ENCODE peak calls at places on chromosomes 7 and 10, in seven cellular contexts. D is AG10803; Y is ovary; O is lower leg skin; N is fibroblast of mammary gland; X is CD8-positive, alpha-beta T cell; W is tibial artery. G is an unnamed sample.

GRCh38 chr7:115561341-115562110 is 469.0 kb downstream of the TFEC start:
- DNase-seq in O (no peak), W (no peak), N (peak), Y (no peak), D (peak), X (no peak), G (peak)

GRCh38 chr10:96700477-96701099 is 19.7 kb downstream of the PIK3AP1 start:
- DNase-seq in X (peak), O (no peak), D (no peak), W (no peak), Y (no peak), N (no peak), G (no peak)

GRCh38 chr10:70355234-70356021 is 27.0 kb downstream of the LRRC20 start:
- DNase-seq in D (no peak), X (no peak), W (no peak), Y (no peak), O (no peak), N (no peak), G (no peak)

GRCh38 chr10:78812571-78813318 is 256.0 kb upstream of the ZMIZ1 start:
- DNase-seq in Y (no peak), X (no peak), W (no peak), O (no peak), N (no peak), D (no peak), G (no peak)

GRCh38 chr10:116271593-116272496 is 1.2 kb downstream of the GFRA1 start:
- DNase-seq in X (no peak), W (no peak), D (no peak), N (no peak), Y (peak), O (no peak), G (no peak)

GRCh38 chr7:29798422-29798821 is 7.9 kb upstream of the WIPF3 start:
- DNase-seq in W (no peak), D (no peak), N (no peak), O (no peak), X (no peak), Y (no peak), G (no peak)

GRCh38 chr7:103150192-103150591 is 1.3 kb upstream of the NAPEPLD start:
- DNase-seq in X (no peak), Y (no peak), N (no peak), W (no peak), O (no peak), D (no peak), G (no peak)

GRCh38 chr7:131581241-131582157 is 25.1 kb upstream of the PODXL start:
- DNase-seq in O (no peak), X (no peak), W (no peak), D (peak), N (no peak), Y (peak), G (no peak)

GRCh38 chr7:113119429-113119828 is 1.1 kb upstream of the SMIM30 start:
- DNase-seq in O (no peak), Y (no peak), N (no peak), D (no peak), W (no peak), X (no peak), G (no peak)

GRCh38 chr7:10973942-10974716 is 457 bp downstream of the PHF14 start:
- DNase-seq in D (peak), Y (peak), O (peak), W (no peak), X (no peak), N (peak), G (no peak)

GRCh38 chr10:70441877-70442205 is 360 bp upstream of the NODAL start:
- DNase-seq in X (no peak), W (no peak), D (no peak), N (no peak), O (no peak), Y (no peak), G (no peak)

GRCh38 chr7:83466956-83467355 is 182.0 kb downstream of the SEMA3E start:
- DNase-seq in X (no peak), W (no peak), O (no peak), N (no peak), Y (no peak), D (no peak), G (no peak)

GRCh38 chr10:102064868-102065560 is at the start of gene HPS6:
- DNase-seq in O (peak), X (peak), N (peak), Y (peak), W (peak), D (peak), G (peak)

GRCh38 chr7:74464931-74465906 is 11.5 kb downstream of the GTF2IRD1 start:
- DNase-seq in D (no peak), O (no peak), W (no peak), X (no peak), Y (no peak), N (no peak), G (no peak)

GRCh38 chr7:24290004-24290641 is 6.1 kb downstream of the NPY start:
- DNase-seq in O (no peak), N (peak), Y (no peak), D (peak), X (no peak), W (no peak), G (peak)

GRCh38 chr7:24741691-24742639 is 15.3 kb downstream of the GSDME start:
- DNase-seq in X (no peak), Y (peak), W (peak), D (peak), O (no peak), N (peak), G (peak)

GRCh38 chr7:40133561-40134427 is 628 bp downstream of the MPLKIP start:
- DNase-seq in X (no peak), O (no peak), D (peak), W (no peak), N (peak), Y (no peak), G (no peak)

GRCh38 chr10:14460447-14460846 is 129.7 kb upstream of the FRMD4A start:
- DNase-seq in X (no peak), Y (no peak), D (no peak), W (no peak), O (no peak), N (no peak), G (no peak)

GRCh38 chr7:116353614-116354013 is 143.3 kb downstream of the TES start:
- DNase-seq in N (no peak), X (no peak), W (peak), Y (peak), O (peak), D (no peak), G (no peak)

GRCh38 chr10:78433722-78434535 is 400.3 kb downstream of the RPS24 start:
- DNase-seq in W (peak), X (no peak), Y (no peak), N (no peak), D (no peak), O (no peak), G (no peak)

GRCh38 chr10:77005901-77006300 is 631.7 kb downstream of the KCNMA1 start:
- DNase-seq in N (no peak), O (no peak), X (no peak), D (no peak), Y (no peak), W (no peak), G (no peak)

GRCh38 chr7:97313900-97314299 is 196.4 kb downstream of the SDHAF3 start:
- DNase-seq in D (no peak), N (no peak), O (no peak), X (no peak), Y (no peak), W (no peak), G (no peak)

GRCh38 chr7:131188367-131189339 is 139.0 kb upstream of the MKLN1 start:
- DNase-seq in Y (no peak), N (peak), O (peak), X (peak), D (peak), W (peak), G (peak)

GRCh38 chr7:87480386-87480785 is 4.9 kb upstream of the ABCB4 start:
- DNase-seq in O (no peak), N (peak), X (no peak), D (no peak), W (no peak), Y (no peak), G (no peak)

GRCh38 chr10:14396441-14397048 is 65.8 kb upstream of the FRMD4A start:
- DNase-seq in Y (no peak), N (peak), X (no peak), W (no peak), O (no peak), D (peak), G (no peak)

GRCh38 chr10:95096143-95096542 is 26.8 kb upstream of the CYP2C8 start:
- DNase-seq in Y (no peak), N (no peak), D (no peak), X (no peak), O (no peak), W (no peak), G (no peak)

GRCh38 chr7:25860206-25860881 is 291.7 kb upstream of the NFE2L3 start:
- DNase-seq in W (no peak), D (peak), X (no peak), Y (no peak), O (no peak), N (no peak), G (no peak)

GRCh38 chr10:43793714-43794113 is 145.0 kb upstream of the ZNF32 start:
- DNase-seq in N (peak), Y (no peak), D (peak), W (no peak), X (no peak), O (no peak), G (peak)

GRCh38 chr7:85600425-85600824 is 413.6 kb upstream of the SEMA3D start:
- DNase-seq in Y (no peak), O (no peak), N (no peak), W (no peak), X (no peak), D (peak), G (no peak)

GRCh38 chr7:25735674-25736242 is 416.2 kb upstream of the NFE2L3 start:
- DNase-seq in N (no peak), W (no peak), D (no peak), O (no peak), X (no peak), Y (no peak), G (no peak)

GRCh38 chr10:64813391-64813790 is 1292.2 kb downstream of the REEP3 start:
- DNase-seq in X (no peak), D (no peak), W (no peak), N (no peak), O (no peak), Y (no peak), G (no peak)

GRCh38 chr10:87619705-87620104 is 40.0 kb upstream of the PAPSS2 start:
- DNase-seq in O (no peak), W (no peak), X (no peak), N (no peak), D (peak), Y (no peak), G (peak)

GRCh38 chr10:86180861-86181260 is 185.7 kb downstream of the GRID1 start:
- DNase-seq in Y (no peak), O (no peak), X (no peak), D (no peak), N (no peak), W (peak), G (no peak)

GRCh38 chr7:36291387-36292316 is 98.0 kb upstream of the ANLN start:
- DNase-seq in X (peak), D (peak), O (peak), N (peak), W (peak), Y (peak), G (peak)

GRCh38 chr7:136931169-136931867 is 62.9 kb downstream of the CHRM2 start:
- DNase-seq in D (no peak), O (no peak), Y (no peak), N (no peak), W (no peak), X (no peak), G (no peak)
- H3K4me3 ChIP-seq in D (no peak), O (no peak), Y (no peak), N (no peak), W (no peak), X (no peak), G (no peak)

GRCh38 chr10:104622598-104623209 is 18.4 kb upstream of the SORCS3 start:
- DNase-seq in O (no peak), W (no peak), N (peak), D (no peak), X (no peak), Y (no peak), G (no peak)
- TF ChIP-seq CTCF in O (no peak), W (no peak), N (peak), D (peak), X (no peak), Y (no peak), G (peak)

DNA sequence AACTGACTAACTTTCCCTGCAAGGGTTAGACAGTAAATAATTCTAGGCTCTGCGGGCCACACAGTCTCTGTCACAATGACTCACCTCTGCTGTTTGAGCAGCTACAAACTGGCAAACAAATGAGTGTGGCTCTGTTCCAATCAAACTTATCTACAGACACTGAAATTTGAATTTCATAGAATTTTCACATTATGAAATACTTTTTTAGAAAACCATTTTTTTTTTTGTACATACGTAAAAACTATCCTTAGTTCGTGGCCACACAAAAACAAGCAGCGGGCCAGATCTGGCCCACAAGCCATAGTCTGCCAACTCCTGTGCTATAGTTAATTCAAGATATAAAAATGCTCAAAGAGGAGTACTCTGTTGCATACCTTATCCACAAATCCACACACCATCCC is 32.6 kb downstream of the PIP4K2A start:
- DNase-seq in Y (no peak), D (peak), X (peak), W (no peak), O (no peak), N (peak), G (no peak)
- H3K4me3 ChIP-seq in Y (no peak), D (no peak), X (no peak), W (no peak), O (no peak), N (no peak), G (no peak)

GRCh38 chr7:2278026-2278425 is 36.0 kb downstream of the NUDT1 start:
- DNase-seq in Y (no peak), X (no peak), D (no peak), W (no peak), O (no peak), N (no peak), G (no peak)
- TF ChIP-seq CTCF in Y (no peak), X (no peak), D (no peak), W (no peak), O (no peak), N (no peak), G (no peak)

GRCh38 chr10:113126506-113127192 is 176.6 kb downstream of the TCF7L2 start:
- DNase-seq in W (peak), Y (peak), X (peak), D (peak), O (no peak), N (peak), G (no peak)
- H3K4me3 ChIP-seq in W (peak), Y (peak), X (no peak), D (peak), O (no peak), N (peak), G (peak)

GRCh38 chr7:106178593-106179134 is 66.6 kb upstream of the SYPL1 start:
- DNase-seq in W (no peak), D (peak), X (no peak), O (no peak), N (peak), Y (no peak), G (no peak)
- TF ChIP-seq CTCF in W (peak), D (peak), X (no peak), O (no peak), N (peak), Y (no peak), G (peak)

GRCh38 chr7:56040691-56041090 is 10.6 kb downstream of the PSPH start:
- DNase-seq in X (no peak), Y (peak), N (no peak), D (no peak), W (no peak), O (no peak), G (no peak)

GRCh38 chr7:56051053-56051338 is 248 bp downstream of the PSPH start:
- DNase-seq in D (no peak), W (no peak), N (no peak), Y (no peak), X (no peak), O (no peak), G (no peak)

GRCh38 chr7:56046728-56047445 is 4.4 kb downstream of the PSPH start:
- DNase-seq in D (peak), Y (no peak), X (no peak), O (no peak), N (peak), W (no peak), G (peak)

GRCh38 chr7:56048245-56048644 is 3.0 kb downstream of the PSPH start:
- DNase-seq in Y (no peak), W (no peak), D (no peak), O (no peak), X (no peak), N (no peak), G (no peak)

DNA sequence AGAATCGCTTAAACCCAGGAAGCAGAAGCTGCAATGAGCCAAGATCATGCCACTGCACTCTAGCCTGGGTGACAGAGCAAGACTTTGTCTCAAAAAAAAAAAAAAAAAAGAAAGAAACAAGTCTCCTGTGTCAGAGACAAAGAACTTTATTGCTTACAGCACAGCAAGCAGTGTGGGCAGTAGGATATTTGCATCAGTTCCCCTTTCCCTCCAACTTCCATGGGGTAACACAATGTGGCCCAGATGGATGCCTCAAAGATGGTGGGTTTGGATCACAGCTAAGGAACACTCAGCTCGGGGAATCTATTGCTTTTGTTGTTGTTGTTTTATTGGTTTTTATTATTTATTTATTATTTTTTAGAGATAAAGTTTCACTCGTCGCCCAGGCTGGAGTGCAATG is 5.4 kb downstream of the PSPH start:
- DNase-seq in Y (no peak), D (no peak), X (no peak), N (no peak), W (no peak), O (no peak), G (no peak)
- H3K4me3 ChIP-seq in Y (no peak), D (no peak), X (no peak), N (no peak), W (no peak), O (no peak), G (no peak)

G was measured in AG09309.